ENCODE peak calls at places on chromosomes 13 and 19, in ten cellular contexts. One of them, this sample, is unnamed.

GRCh38 chr13:58239774-58240268 is 608.3 kb downstream of the PCDH17 start:
- ATAC-seq in sciatic nerve: no peak
- ATAC-seq in aorta: no peak
- ATAC-seq in activated CD4-positive, CD25-positive, alpha-beta regulatory T cell treated with anti-CD3 and anti-CD28 coated beads, Interleukin-2, amount 50 U/mL, for 24 hours: no peak
- ATAC-seq in gastroesophageal sphincter: peak; percentile 19
- ATAC-seq in naive thymus-derived CD4-positive, alpha-beta T cell: no peak
- ATAC-seq in stimulated activated naive CD8-positive, alpha-beta T cell treated with anti-CD3 and anti-CD28 coated beads, Interleukin-15, Interleukin-2, amounts not matched to agents 100 U/mL and 50 U/mL, for 24 hours: no peak
- ATAC-seq in CD4-positive, alpha-beta T cell: no peak
- ATAC-seq in activated naive CD8-positive, alpha-beta T cell treated with anti-CD3 and anti-CD28 coated beads, Interleukin-2, amount 10 ng/mL, durations not matched to agents 7 days and 5 days: no peak
- ATAC-seq in activated CD4-positive, alpha-beta T cell treated with anti-CD3 and anti-CD28 coated beads for 36 hours: no peak
- ATAC-seq in this sample: no peak

GRCh38 chr19:17947815-17948473 is 15.1 kb downstream of the CCDC124 start:
- ATAC-seq in activated CD4-positive, CD25-positive, alpha-beta regulatory T cell treated with anti-CD3 and anti-CD28 coated beads, Interleukin-2, amount 50 U/mL, for 24 hours: peak; percentile 70
- ATAC-seq in gastroesophageal sphincter: peak; percentile 93
- ATAC-seq in CD4-positive, alpha-beta T cell: peak; percentile 69
- ATAC-seq in sciatic nerve: peak; percentile 89
- ATAC-seq in naive thymus-derived CD4-positive, alpha-beta T cell: peak; percentile 87
- ATAC-seq in activated naive CD8-positive, alpha-beta T cell treated with anti-CD3 and anti-CD28 coated beads, Interleukin-2, amount 10 ng/mL, durations not matched to agents 7 days and 5 days: peak; percentile 73
- ATAC-seq in activated CD4-positive, alpha-beta T cell treated with anti-CD3 and anti-CD28 coated beads for 36 hours: peak; percentile 61
- ATAC-seq in stimulated activated naive CD8-positive, alpha-beta T cell treated with anti-CD3 and anti-CD28 coated beads, Interleukin-15, Interleukin-2, amounts not matched to agents 100 U/mL and 50 U/mL, for 24 hours: peak; percentile 59
- ATAC-seq in aorta: peak; percentile 92
- ATAC-seq in this sample: peak; percentile 72

GRCh38 chr19:55258828-55259539 is at the start of gene PPP6R1:
- ATAC-seq in gastroesophageal sphincter: peak; percentile 98
- ATAC-seq in CD4-positive, alpha-beta T cell: peak; percentile 76
- ATAC-seq in sciatic nerve: peak; percentile 97
- ATAC-seq in naive thymus-derived CD4-positive, alpha-beta T cell: peak; percentile 91
- ATAC-seq in activated naive CD8-positive, alpha-beta T cell treated with anti-CD3 and anti-CD28 coated beads, Interleukin-2, amount 10 ng/mL, durations not matched to agents 7 days and 5 days: peak; percentile 77
- ATAC-seq in activated CD4-positive, alpha-beta T cell treated with anti-CD3 and anti-CD28 coated beads for 36 hours: peak; percentile 69
- ATAC-seq in stimulated activated naive CD8-positive, alpha-beta T cell treated with anti-CD3 and anti-CD28 coated beads, Interleukin-15, Interleukin-2, amounts not matched to agents 100 U/mL and 50 U/mL, for 24 hours: peak; percentile 73
- ATAC-seq in activated CD4-positive, CD25-positive, alpha-beta regulatory T cell treated with anti-CD3 and anti-CD28 coated beads, Interleukin-2, amount 50 U/mL, for 24 hours: peak; percentile 74
- ATAC-seq in aorta: peak; percentile 97
- ATAC-seq in this sample: peak; percentile 94

GRCh38 chr19:2841858-2842574 is 741 bp downstream of the ZNF555 start:
- ATAC-seq in stimulated activated naive CD8-positive, alpha-beta T cell treated with anti-CD3 and anti-CD28 coated beads, Interleukin-15, Interleukin-2, amounts not matched to agents 100 U/mL and 50 U/mL, for 24 hours: no peak
- ATAC-seq in naive thymus-derived CD4-positive, alpha-beta T cell: no peak
- ATAC-seq in activated CD4-positive, alpha-beta T cell treated with anti-CD3 and anti-CD28 coated beads for 36 hours: no peak
- ATAC-seq in sciatic nerve: no peak
- ATAC-seq in activated naive CD8-positive, alpha-beta T cell treated with anti-CD3 and anti-CD28 coated beads, Interleukin-2, amount 10 ng/mL, durations not matched to agents 7 days and 5 days: no peak
- ATAC-seq in CD4-positive, alpha-beta T cell: no peak
- ATAC-seq in aorta: no peak
- ATAC-seq in gastroesophageal sphincter: no peak
- ATAC-seq in activated CD4-positive, CD25-positive, alpha-beta regulatory T cell treated with anti-CD3 and anti-CD28 coated beads, Interleukin-2, amount 50 U/mL, for 24 hours: no peak
- ATAC-seq in this sample: peak; percentile 19

GRCh38 chr19:47598407-47599349 is 10.3 kb upstream of the BICRA start:
- ATAC-seq in sciatic nerve: peak; percentile 35
- ATAC-seq in activated CD4-positive, CD25-positive, alpha-beta regulatory T cell treated with anti-CD3 and anti-CD28 coated beads, Interleukin-2, amount 50 U/mL, for 24 hours: no peak
- ATAC-seq in CD4-positive, alpha-beta T cell: no peak
- ATAC-seq in activated CD4-positive, alpha-beta T cell treated with anti-CD3 and anti-CD28 coated beads for 36 hours: no peak
- ATAC-seq in naive thymus-derived CD4-positive, alpha-beta T cell: no peak
- ATAC-seq in stimulated activated naive CD8-positive, alpha-beta T cell treated with anti-CD3 and anti-CD28 coated beads, Interleukin-15, Interleukin-2, amounts not matched to agents 100 U/mL and 50 U/mL, for 24 hours: no peak
- ATAC-seq in aorta: peak; percentile 68
- ATAC-seq in gastroesophageal sphincter: peak; percentile 62
- ATAC-seq in activated naive CD8-positive, alpha-beta T cell treated with anti-CD3 and anti-CD28 coated beads, Interleukin-2, amount 10 ng/mL, durations not matched to agents 7 days and 5 days: no peak
- ATAC-seq in this sample: peak; percentile 31

GRCh38 chr19:33556261-33556660 is 34.7 kb upstream of the PEPD start:
- ATAC-seq in activated naive CD8-positive, alpha-beta T cell treated with anti-CD3 and anti-CD28 coated beads, Interleukin-2, amount 10 ng/mL, durations not matched to agents 7 days and 5 days: no peak
- ATAC-seq in gastroesophageal sphincter: no peak
- ATAC-seq in aorta: no peak
- ATAC-seq in activated CD4-positive, alpha-beta T cell treated with anti-CD3 and anti-CD28 coated beads for 36 hours: no peak
- ATAC-seq in sciatic nerve: no peak
- ATAC-seq in stimulated activated naive CD8-positive, alpha-beta T cell treated with anti-CD3 and anti-CD28 coated beads, Interleukin-15, Interleukin-2, amounts not matched to agents 100 U/mL and 50 U/mL, for 24 hours: no peak
- ATAC-seq in CD4-positive, alpha-beta T cell: no peak
- ATAC-seq in naive thymus-derived CD4-positive, alpha-beta T cell: no peak
- ATAC-seq in activated CD4-positive, CD25-positive, alpha-beta regulatory T cell treated with anti-CD3 and anti-CD28 coated beads, Interleukin-2, amount 50 U/mL, for 24 hours: no peak
- ATAC-seq in this sample: no peak

GRCh38 chr19:54339646-54340358 is 840 bp upstream of the LILRA4 start:
- ATAC-seq in stimulated activated naive CD8-positive, alpha-beta T cell treated with anti-CD3 and anti-CD28 coated beads, Interleukin-15, Interleukin-2, amounts not matched to agents 100 U/mL and 50 U/mL, for 24 hours: no peak
- ATAC-seq in activated CD4-positive, alpha-beta T cell treated with anti-CD3 and anti-CD28 coated beads for 36 hours: no peak
- ATAC-seq in activated naive CD8-positive, alpha-beta T cell treated with anti-CD3 and anti-CD28 coated beads, Interleukin-2, amount 10 ng/mL, durations not matched to agents 7 days and 5 days: no peak
- ATAC-seq in aorta: no peak
- ATAC-seq in gastroesophageal sphincter: no peak
- ATAC-seq in CD4-positive, alpha-beta T cell: no peak
- ATAC-seq in activated CD4-positive, CD25-positive, alpha-beta regulatory T cell treated with anti-CD3 and anti-CD28 coated beads, Interleukin-2, amount 50 U/mL, for 24 hours: no peak
- ATAC-seq in naive thymus-derived CD4-positive, alpha-beta T cell: peak; percentile 61
- ATAC-seq in sciatic nerve: peak; percentile 72
- ATAC-seq in this sample: no peak

GRCh38 chr13:78960881-78961280 is 301.9 kb upstream of the OBI1 start:
- ATAC-seq in gastroesophageal sphincter: no peak
- ATAC-seq in activated CD4-positive, CD25-positive, alpha-beta regulatory T cell treated with anti-CD3 and anti-CD28 coated beads, Interleukin-2, amount 50 U/mL, for 24 hours: no peak
- ATAC-seq in activated naive CD8-positive, alpha-beta T cell treated with anti-CD3 and anti-CD28 coated beads, Interleukin-2, amount 10 ng/mL, durations not matched to agents 7 days and 5 days: no peak
- ATAC-seq in activated CD4-positive, alpha-beta T cell treated with anti-CD3 and anti-CD28 coated beads for 36 hours: no peak
- ATAC-seq in sciatic nerve: no peak
- ATAC-seq in stimulated activated naive CD8-positive, alpha-beta T cell treated with anti-CD3 and anti-CD28 coated beads, Interleukin-15, Interleukin-2, amounts not matched to agents 100 U/mL and 50 U/mL, for 24 hours: no peak
- ATAC-seq in CD4-positive, alpha-beta T cell: no peak
- ATAC-seq in naive thymus-derived CD4-positive, alpha-beta T cell: no peak
- ATAC-seq in aorta: no peak
- ATAC-seq in this sample: no peak

GRCh38 chr19:46776927-46777911 is 11.2 kb downstream of the SLC1A5 start:
- ATAC-seq in CD4-positive, alpha-beta T cell: no peak
- ATAC-seq in stimulated activated naive CD8-positive, alpha-beta T cell treated with anti-CD3 and anti-CD28 coated beads, Interleukin-15, Interleukin-2, amounts not matched to agents 100 U/mL and 50 U/mL, for 24 hours: no peak
- ATAC-seq in aorta: no peak
- ATAC-seq in naive thymus-derived CD4-positive, alpha-beta T cell: no peak
- ATAC-seq in gastroesophageal sphincter: no peak
- ATAC-seq in sciatic nerve: no peak
- ATAC-seq in activated CD4-positive, alpha-beta T cell treated with anti-CD3 and anti-CD28 coated beads for 36 hours: peak; percentile 16
- ATAC-seq in activated naive CD8-positive, alpha-beta T cell treated with anti-CD3 and anti-CD28 coated beads, Interleukin-2, amount 10 ng/mL, durations not matched to agents 7 days and 5 days: peak; percentile 12
- ATAC-seq in activated CD4-positive, CD25-positive, alpha-beta regulatory T cell treated with anti-CD3 and anti-CD28 coated beads, Interleukin-2, amount 50 U/mL, for 24 hours: no peak
- ATAC-seq in this sample: peak; percentile 36

GRCh38 chr19:18440421-18440877 is 2.5 kb upstream of the ISYNA1 start:
- ATAC-seq in naive thymus-derived CD4-positive, alpha-beta T cell: peak; percentile 26
- ATAC-seq in activated CD4-positive, alpha-beta T cell treated with anti-CD3 and anti-CD28 coated beads for 36 hours: peak; percentile 51
- ATAC-seq in activated naive CD8-positive, alpha-beta T cell treated with anti-CD3 and anti-CD28 coated beads, Interleukin-2, amount 10 ng/mL, durations not matched to agents 7 days and 5 days: no peak
- ATAC-seq in gastroesophageal sphincter: no peak
- ATAC-seq in sciatic nerve: no peak
- ATAC-seq in stimulated activated naive CD8-positive, alpha-beta T cell treated with anti-CD3 and anti-CD28 coated beads, Interleukin-15, Interleukin-2, amounts not matched to agents 100 U/mL and 50 U/mL, for 24 hours: no peak
- ATAC-seq in activated CD4-positive, CD25-positive, alpha-beta regulatory T cell treated with anti-CD3 and anti-CD28 coated beads, Interleukin-2, amount 50 U/mL, for 24 hours: no peak
- ATAC-seq in aorta: no peak
- ATAC-seq in CD4-positive, alpha-beta T cell: peak; percentile 22
- ATAC-seq in this sample: no peak

GRCh38 chr13:42373048-42373812 is 101.3 kb downstream of the AKAP11 start:
- ATAC-seq in activated naive CD8-positive, alpha-beta T cell treated with anti-CD3 and anti-CD28 coated beads, Interleukin-2, amount 10 ng/mL, durations not matched to agents 7 days and 5 days: no peak
- ATAC-seq in sciatic nerve: no peak
- ATAC-seq in CD4-positive, alpha-beta T cell: no peak
- ATAC-seq in activated CD4-positive, alpha-beta T cell treated with anti-CD3 and anti-CD28 coated beads for 36 hours: peak; percentile 20
- ATAC-seq in naive thymus-derived CD4-positive, alpha-beta T cell: no peak
- ATAC-seq in stimulated activated naive CD8-positive, alpha-beta T cell treated with anti-CD3 and anti-CD28 coated beads, Interleukin-15, Interleukin-2, amounts not matched to agents 100 U/mL and 50 U/mL, for 24 hours: peak; percentile 38
- ATAC-seq in gastroesophageal sphincter: no peak
- ATAC-seq in aorta: no peak
- ATAC-seq in activated CD4-positive, CD25-positive, alpha-beta regulatory T cell treated with anti-CD3 and anti-CD28 coated beads, Interleukin-2, amount 50 U/mL, for 24 hours: peak; percentile 11
- ATAC-seq in this sample: no peak

GRCh38 chr19:29260477-29261317 is 47.7 kb upstream of the UQCRFS1 start:
- ATAC-seq in activated CD4-positive, CD25-positive, alpha-beta regulatory T cell treated with anti-CD3 and anti-CD28 coated beads, Interleukin-2, amount 50 U/mL, for 24 hours: no peak
- ATAC-seq in naive thymus-derived CD4-positive, alpha-beta T cell: peak; percentile 48
- ATAC-seq in sciatic nerve: no peak
- ATAC-seq in gastroesophageal sphincter: no peak
- ATAC-seq in CD4-positive, alpha-beta T cell: no peak
- ATAC-seq in stimulated activated naive CD8-positive, alpha-beta T cell treated with anti-CD3 and anti-CD28 coated beads, Interleukin-15, Interleukin-2, amounts not matched to agents 100 U/mL and 50 U/mL, for 24 hours: peak; percentile 73
- ATAC-seq in aorta: no peak
- ATAC-seq in activated CD4-positive, alpha-beta T cell treated with anti-CD3 and anti-CD28 coated beads for 36 hours: peak; percentile 64
- ATAC-seq in activated naive CD8-positive, alpha-beta T cell treated with anti-CD3 and anti-CD28 coated beads, Interleukin-2, amount 10 ng/mL, durations not matched to agents 7 days and 5 days: peak; percentile 50
- ATAC-seq in this sample: peak; percentile 85

GRCh38 chr19:2051771-2052704 is 994 bp upstream of the MKNK2 start:
- ATAC-seq in stimulated activated naive CD8-positive, alpha-beta T cell treated with anti-CD3 and anti-CD28 coated beads, Interleukin-15, Interleukin-2, amounts not matched to agents 100 U/mL and 50 U/mL, for 24 hours: peak; percentile 20
- ATAC-seq in CD4-positive, alpha-beta T cell: peak; percentile 30
- ATAC-seq in activated naive CD8-positive, alpha-beta T cell treated with anti-CD3 and anti-CD28 coated beads, Interleukin-2, amount 10 ng/mL, durations not matched to agents 7 days and 5 days: peak; percentile 16
- ATAC-seq in activated CD4-positive, alpha-beta T cell treated with anti-CD3 and anti-CD28 coated beads for 36 hours: peak; percentile 37
- ATAC-seq in activated CD4-positive, CD25-positive, alpha-beta regulatory T cell treated with anti-CD3 and anti-CD28 coated beads, Interleukin-2, amount 50 U/mL, for 24 hours: peak; percentile 4
- ATAC-seq in gastroesophageal sphincter: no peak
- ATAC-seq in sciatic nerve: no peak
- ATAC-seq in naive thymus-derived CD4-positive, alpha-beta T cell: peak; percentile 38
- ATAC-seq in aorta: no peak
- ATAC-seq in this sample: peak; percentile 27

GRCh38 chr13:51849145-51850101 is 4.4 kb upstream of the TMEM272 start:
- ATAC-seq in sciatic nerve: peak; percentile 38
- ATAC-seq in gastroesophageal sphincter: no peak
- ATAC-seq in naive thymus-derived CD4-positive, alpha-beta T cell: peak; percentile 41
- ATAC-seq in activated CD4-positive, CD25-positive, alpha-beta regulatory T cell treated with anti-CD3 and anti-CD28 coated beads, Interleukin-2, amount 50 U/mL, for 24 hours: peak; percentile 46
- ATAC-seq in aorta: peak; percentile 57
- ATAC-seq in stimulated activated naive CD8-positive, alpha-beta T cell treated with anti-CD3 and anti-CD28 coated beads, Interleukin-15, Interleukin-2, amounts not matched to agents 100 U/mL and 50 U/mL, for 24 hours: no peak
- ATAC-seq in activated naive CD8-positive, alpha-beta T cell treated with anti-CD3 and anti-CD28 coated beads, Interleukin-2, amount 10 ng/mL, durations not matched to agents 7 days and 5 days: peak; percentile 62
- ATAC-seq in CD4-positive, alpha-beta T cell: no peak
- ATAC-seq in activated CD4-positive, alpha-beta T cell treated with anti-CD3 and anti-CD28 coated beads for 36 hours: peak; percentile 47
- ATAC-seq in this sample: no peak

GRCh38 chr13:92158335-92158734 is 759.9 kb downstream of the GPC5 start:
- ATAC-seq in CD4-positive, alpha-beta T cell: no peak
- ATAC-seq in activated CD4-positive, alpha-beta T cell treated with anti-CD3 and anti-CD28 coated beads for 36 hours: no peak
- ATAC-seq in naive thymus-derived CD4-positive, alpha-beta T cell: no peak
- ATAC-seq in gastroesophageal sphincter: no peak
- ATAC-seq in activated CD4-positive, CD25-positive, alpha-beta regulatory T cell treated with anti-CD3 and anti-CD28 coated beads, Interleukin-2, amount 50 U/mL, for 24 hours: no peak
- ATAC-seq in activated naive CD8-positive, alpha-beta T cell treated with anti-CD3 and anti-CD28 coated beads, Interleukin-2, amount 10 ng/mL, durations not matched to agents 7 days and 5 days: no peak
- ATAC-seq in stimulated activated naive CD8-positive, alpha-beta T cell treated with anti-CD3 and anti-CD28 coated beads, Interleukin-15, Interleukin-2, amounts not matched to agents 100 U/mL and 50 U/mL, for 24 hours: no peak
- ATAC-seq in sciatic nerve: no peak
- ATAC-seq in aorta: no peak
- ATAC-seq in this sample: no peak

GRCh38 chr13:99303863-99304521 is 3.2 kb downstream of the GPR183 start:
- ATAC-seq in aorta: no peak
- ATAC-seq in gastroesophageal sphincter: no peak
- ATAC-seq in activated CD4-positive, CD25-positive, alpha-beta regulatory T cell treated with anti-CD3 and anti-CD28 coated beads, Interleukin-2, amount 50 U/mL, for 24 hours: no peak
- ATAC-seq in stimulated activated naive CD8-positive, alpha-beta T cell treated with anti-CD3 and anti-CD28 coated beads, Interleukin-15, Interleukin-2, amounts not matched to agents 100 U/mL and 50 U/mL, for 24 hours: no peak
- ATAC-seq in naive thymus-derived CD4-positive, alpha-beta T cell: peak; percentile 33
- ATAC-seq in activated CD4-positive, alpha-beta T cell treated with anti-CD3 and anti-CD28 coated beads for 36 hours: peak; percentile 7
- ATAC-seq in activated naive CD8-positive, alpha-beta T cell treated with anti-CD3 and anti-CD28 coated beads, Interleukin-2, amount 10 ng/mL, durations not matched to agents 7 days and 5 days: no peak
- ATAC-seq in CD4-positive, alpha-beta T cell: peak; percentile 35
- ATAC-seq in sciatic nerve: peak; percentile 53
- ATAC-seq in this sample: no peak

GRCh38 chr19:16168465-16169081 is 4.8 kb downstream of the CIB3 start:
- ATAC-seq in aorta: no peak
- ATAC-seq in activated CD4-positive, CD25-positive, alpha-beta regulatory T cell treated with anti-CD3 and anti-CD28 coated beads, Interleukin-2, amount 50 U/mL, for 24 hours: no peak
- ATAC-seq in activated CD4-positive, alpha-beta T cell treated with anti-CD3 and anti-CD28 coated beads for 36 hours: peak; percentile 65
- ATAC-seq in CD4-positive, alpha-beta T cell: no peak
- ATAC-seq in sciatic nerve: no peak
- ATAC-seq in stimulated activated naive CD8-positive, alpha-beta T cell treated with anti-CD3 and anti-CD28 coated beads, Interleukin-15, Interleukin-2, amounts not matched to agents 100 U/mL and 50 U/mL, for 24 hours: peak; percentile 14
- ATAC-seq in activated naive CD8-positive, alpha-beta T cell treated with anti-CD3 and anti-CD28 coated beads, Interleukin-2, amount 10 ng/mL, durations not matched to agents 7 days and 5 days: peak; percentile 50
- ATAC-seq in naive thymus-derived CD4-positive, alpha-beta T cell: peak; percentile 70
- ATAC-seq in gastroesophageal sphincter: no peak
- ATAC-seq in this sample: no peak

GRCh38 chr13:114263590-114263989 is 17.8 kb upstream of the UPF3A start:
- ATAC-seq in activated CD4-positive, alpha-beta T cell treated with anti-CD3 and anti-CD28 coated beads for 36 hours: no peak
- ATAC-seq in aorta: no peak
- ATAC-seq in activated CD4-positive, CD25-positive, alpha-beta regulatory T cell treated with anti-CD3 and anti-CD28 coated beads, Interleukin-2, amount 50 U/mL, for 24 hours: no peak
- ATAC-seq in sciatic nerve: no peak
- ATAC-seq in naive thymus-derived CD4-positive, alpha-beta T cell: peak; percentile 78
- ATAC-seq in activated naive CD8-positive, alpha-beta T cell treated with anti-CD3 and anti-CD28 coated beads, Interleukin-2, amount 10 ng/mL, durations not matched to agents 7 days and 5 days: peak; percentile 45
- ATAC-seq in stimulated activated naive CD8-positive, alpha-beta T cell treated with anti-CD3 and anti-CD28 coated beads, Interleukin-15, Interleukin-2, amounts not matched to agents 100 U/mL and 50 U/mL, for 24 hours: peak; percentile 16
- ATAC-seq in CD4-positive, alpha-beta T cell: peak; percentile 68
- ATAC-seq in gastroesophageal sphincter: no peak
- ATAC-seq in this sample: no peak

GRCh38 chr19:31314156-31314555 is 35.1 kb downstream of the TSHZ3 start:
- ATAC-seq in CD4-positive, alpha-beta T cell: no peak
- ATAC-seq in naive thymus-derived CD4-positive, alpha-beta T cell: no peak
- ATAC-seq in activated CD4-positive, CD25-positive, alpha-beta regulatory T cell treated with anti-CD3 and anti-CD28 coated beads, Interleukin-2, amount 50 U/mL, for 24 hours: no peak
- ATAC-seq in aorta: no peak
- ATAC-seq in gastroesophageal sphincter: no peak
- ATAC-seq in sciatic nerve: no peak
- ATAC-seq in stimulated activated naive CD8-positive, alpha-beta T cell treated with anti-CD3 and anti-CD28 coated beads, Interleukin-15, Interleukin-2, amounts not matched to agents 100 U/mL and 50 U/mL, for 24 hours: no peak
- ATAC-seq in activated CD4-positive, alpha-beta T cell treated with anti-CD3 and anti-CD28 coated beads for 36 hours: no peak
- ATAC-seq in activated naive CD8-positive, alpha-beta T cell treated with anti-CD3 and anti-CD28 coated beads, Interleukin-2, amount 10 ng/mL, durations not matched to agents 7 days and 5 days: no peak
- ATAC-seq in this sample: no peak

GRCh38 chr19:32816555-32817099 is 52.9 kb downstream of the SLC7A9 start:
- ATAC-seq in activated CD4-positive, CD25-positive, alpha-beta regulatory T cell treated with anti-CD3 and anti-CD28 coated beads, Interleukin-2, amount 50 U/mL, for 24 hours: no peak
- ATAC-seq in stimulated activated naive CD8-positive, alpha-beta T cell treated with anti-CD3 and anti-CD28 coated beads, Interleukin-15, Interleukin-2, amounts not matched to agents 100 U/mL and 50 U/mL, for 24 hours: no peak
- ATAC-seq in aorta: no peak
- ATAC-seq in activated naive CD8-positive, alpha-beta T cell treated with anti-CD3 and anti-CD28 coated beads, Interleukin-2, amount 10 ng/mL, durations not matched to agents 7 days and 5 days: no peak
- ATAC-seq in CD4-positive, alpha-beta T cell: no peak
- ATAC-seq in sciatic nerve: no peak
- ATAC-seq in activated CD4-positive, alpha-beta T cell treated with anti-CD3 and anti-CD28 coated beads for 36 hours: no peak
- ATAC-seq in gastroesophageal sphincter: no peak
- ATAC-seq in naive thymus-derived CD4-positive, alpha-beta T cell: no peak
- ATAC-seq in this sample: no peak

GRCh38 chr19:3361384-3362216 is 4.8 kb upstream of the NFIC start:
- ATAC-seq in aorta: no peak
- ATAC-seq in stimulated activated naive CD8-positive, alpha-beta T cell treated with anti-CD3 and anti-CD28 coated beads, Interleukin-15, Interleukin-2, amounts not matched to agents 100 U/mL and 50 U/mL, for 24 hours: no peak
- ATAC-seq in CD4-positive, alpha-beta T cell: peak; percentile 17
- ATAC-seq in sciatic nerve: no peak
- ATAC-seq in activated CD4-positive, alpha-beta T cell treated with anti-CD3 and anti-CD28 coated beads for 36 hours: no peak
- ATAC-seq in naive thymus-derived CD4-positive, alpha-beta T cell: no peak
- ATAC-seq in gastroesophageal sphincter: no peak
- ATAC-seq in activated CD4-positive, CD25-positive, alpha-beta regulatory T cell treated with anti-CD3 and anti-CD28 coated beads, Interleukin-2, amount 50 U/mL, for 24 hours: no peak
- ATAC-seq in activated naive CD8-positive, alpha-beta T cell treated with anti-CD3 and anti-CD28 coated beads, Interleukin-2, amount 10 ng/mL, durations not matched to agents 7 days and 5 days: no peak
- ATAC-seq in this sample: peak; percentile 7

GRCh38 chr19:7871530-7872305 is 2.5 kb downstream of the PRR36 start:
- ATAC-seq in aorta: peak; percentile 85
- ATAC-seq in activated CD4-positive, CD25-positive, alpha-beta regulatory T cell treated with anti-CD3 and anti-CD28 coated beads, Interleukin-2, amount 50 U/mL, for 24 hours: no peak
- ATAC-seq in activated CD4-positive, alpha-beta T cell treated with anti-CD3 and anti-CD28 coated beads for 36 hours: peak; percentile 10
- ATAC-seq in gastroesophageal sphincter: peak; percentile 69
- ATAC-seq in CD4-positive, alpha-beta T cell: peak; percentile 25
- ATAC-seq in stimulated activated naive CD8-positive, alpha-beta T cell treated with anti-CD3 and anti-CD28 coated beads, Interleukin-15, Interleukin-2, amounts not matched to agents 100 U/mL and 50 U/mL, for 24 hours: no peak
- ATAC-seq in activated naive CD8-positive, alpha-beta T cell treated with anti-CD3 and anti-CD28 coated beads, Interleukin-2, amount 10 ng/mL, durations not matched to agents 7 days and 5 days: no peak
- ATAC-seq in sciatic nerve: peak; percentile 82
- ATAC-seq in naive thymus-derived CD4-positive, alpha-beta T cell: peak; percentile 52
- ATAC-seq in this sample: peak; percentile 38

GRCh38 chr19:40718774-40719391 is 2.0 kb downstream of the ITPKC start:
- ATAC-seq in gastroesophageal sphincter: no peak
- ATAC-seq in CD4-positive, alpha-beta T cell: no peak
- ATAC-seq in activated CD4-positive, CD25-positive, alpha-beta regulatory T cell treated with anti-CD3 and anti-CD28 coated beads, Interleukin-2, amount 50 U/mL, for 24 hours: no peak
- ATAC-seq in activated CD4-positive, alpha-beta T cell treated with anti-CD3 and anti-CD28 coated beads for 36 hours: no peak
- ATAC-seq in stimulated activated naive CD8-positive, alpha-beta T cell treated with anti-CD3 and anti-CD28 coated beads, Interleukin-15, Interleukin-2, amounts not matched to agents 100 U/mL and 50 U/mL, for 24 hours: no peak
- ATAC-seq in sciatic nerve: no peak
- ATAC-seq in activated naive CD8-positive, alpha-beta T cell treated with anti-CD3 and anti-CD28 coated beads, Interleukin-2, amount 10 ng/mL, durations not matched to agents 7 days and 5 days: no peak
- ATAC-seq in aorta: no peak
- ATAC-seq in naive thymus-derived CD4-positive, alpha-beta T cell: no peak
- ATAC-seq in this sample: peak; percentile 42

GRCh38 chr19:45492627-45493470 is 4.0 kb downstream of the RTN2 start:
- ATAC-seq in sciatic nerve: peak; percentile 36
- ATAC-seq in activated CD4-positive, alpha-beta T cell treated with anti-CD3 and anti-CD28 coated beads for 36 hours: no peak
- ATAC-seq in stimulated activated naive CD8-positive, alpha-beta T cell treated with anti-CD3 and anti-CD28 coated beads, Interleukin-15, Interleukin-2, amounts not matched to agents 100 U/mL and 50 U/mL, for 24 hours: no peak
- ATAC-seq in activated CD4-positive, CD25-positive, alpha-beta regulatory T cell treated with anti-CD3 and anti-CD28 coated beads, Interleukin-2, amount 50 U/mL, for 24 hours: no peak
- ATAC-seq in aorta: peak; percentile 61
- ATAC-seq in naive thymus-derived CD4-positive, alpha-beta T cell: no peak
- ATAC-seq in CD4-positive, alpha-beta T cell: no peak
- ATAC-seq in gastroesophageal sphincter: peak; percentile 74
- ATAC-seq in activated naive CD8-positive, alpha-beta T cell treated with anti-CD3 and anti-CD28 coated beads, Interleukin-2, amount 10 ng/mL, durations not matched to agents 7 days and 5 days: no peak
- ATAC-seq in this sample: no peak

GRCh38 chr19:46571495-46571894 is 29.6 kb upstream of the CALM3 start:
- ATAC-seq in naive thymus-derived CD4-positive, alpha-beta T cell: peak; percentile 48
- ATAC-seq in activated naive CD8-positive, alpha-beta T cell treated with anti-CD3 and anti-CD28 coated beads, Interleukin-2, amount 10 ng/mL, durations not matched to agents 7 days and 5 days: no peak
- ATAC-seq in CD4-positive, alpha-beta T cell: peak; percentile 59
- ATAC-seq in activated CD4-positive, alpha-beta T cell treated with anti-CD3 and anti-CD28 coated beads for 36 hours: peak; percentile 63
- ATAC-seq in activated CD4-positive, CD25-positive, alpha-beta regulatory T cell treated with anti-CD3 and anti-CD28 coated beads, Interleukin-2, amount 50 U/mL, for 24 hours: no peak
- ATAC-seq in stimulated activated naive CD8-positive, alpha-beta T cell treated with anti-CD3 and anti-CD28 coated beads, Interleukin-15, Interleukin-2, amounts not matched to agents 100 U/mL and 50 U/mL, for 24 hours: no peak
- ATAC-seq in gastroesophageal sphincter: no peak
- ATAC-seq in aorta: no peak
- ATAC-seq in sciatic nerve: no peak
- ATAC-seq in this sample: peak; percentile 49